ENCODE peak calls at places on chromosomes 2 and 18, in seven cellular contexts. U is endothelial cell; J is nephron progenitor cell; Y is spleen; C is choroid plexus epithelial cell; V is CD4-positive, alpha-beta T cell; P is upper lobe of right lung. X is an unnamed sample.

GRCh38 chr2:23529659-23530058 is 144.7 kb downstream of the KLHL29 start:
- DNase-seq in U (no peak), J (no peak), Y (no peak), C (no peak), V (no peak), P (no peak), X (no peak)

GRCh38 chr2:36287363-36288275 is 68.0 kb upstream of the CRIM1 start:
- DNase-seq in U (no peak), J (no peak), Y (no peak), C (peak; percentile 48), V (no peak), P (no peak), X (no peak)

GRCh38 chr2:195658541-195658890 is 1.5 kb downstream of the SLC39A10 start:
- DNase-seq in U (no peak), J (no peak), Y (no peak), C (peak; percentile 90), V (no peak), P (no peak), X (no peak)

GRCh38 chr18:13548106-13548819 is 178.1 kb downstream of the FAM210A start:
- DNase-seq in U (no peak), J (no peak), Y (no peak), C (no peak), V (no peak), P (no peak), X (no peak)

GRCh38 chr2:5766051-5766450 is 73.9 kb downstream of the SOX11 start:
- DNase-seq in U (no peak), J (no peak), Y (no peak), C (peak; percentile 16), V (no peak), P (no peak), X (no peak)

GRCh38 chr18:36374262-36374661 is 76.7 kb downstream of the FHOD3 start:
- DNase-seq in U (no peak), J (no peak), Y (no peak), C (peak; percentile 20), V (no peak), P (no peak), X (no peak)

GRCh38 chr2:156565066-156565710 is 129.0 kb downstream of the GPD2 start:
- DNase-seq in U (no peak), J (no peak), Y (no peak), C (peak; percentile 90), V (no peak), P (no peak), X (no peak)

GRCh38 chr18:79472176-79472575 is 76.4 kb downstream of the NFATC1 start:
- DNase-seq in U (no peak), J (no peak), Y (no peak), C (no peak), V (no peak), P (no peak), X (no peak)

GRCh38 chr2:131543385-131543891 is 15.8 kb downstream of the CCDC74A start:
- DNase-seq in U (no peak), J (no peak), Y (no peak), C (no peak), V (no peak), P (no peak), X (no peak)

GRCh38 chr2:158734442-158734841 is 60.7 kb upstream of the DAPL1 start:
- DNase-seq in U (no peak), J (no peak), Y (no peak), C (no peak), V (no peak), P (no peak), X (no peak)

GRCh38 chr2:157468931-157469708 is 25.2 kb upstream of the CYTIP start:
- DNase-seq in U (no peak), J (no peak), Y (no peak), C (peak; percentile 23), V (no peak), P (no peak), X (no peak)

GRCh38 chr2:25340340-25340886 is 1.3 kb downstream of the DNMT3A start:
- DNase-seq in U (no peak), J (peak; percentile 39), Y (peak; percentile 84), C (no peak), V (no peak), P (no peak), X (no peak)

GRCh38 chr2:209638346-209638745 is 133.3 kb upstream of the UNC80 start:
- DNase-seq in U (no peak), J (no peak), Y (no peak), C (peak; percentile 27), V (no peak), P (no peak), X (no peak)

GRCh38 chr2:44360749-44361329 is 455 bp downstream of the PREPL start:
- DNase-seq in U (no peak), J (peak; percentile 2), Y (no peak), C (peak; percentile 46), V (no peak), P (no peak), X (no peak)

GRCh38 chr2:15159751-15160177 is 401.4 kb downstream of the NBAS start:
- DNase-seq in U (peak; percentile 57), J (no peak), Y (no peak), C (peak; percentile 79), V (no peak), P (no peak), X (no peak)

DNA sequence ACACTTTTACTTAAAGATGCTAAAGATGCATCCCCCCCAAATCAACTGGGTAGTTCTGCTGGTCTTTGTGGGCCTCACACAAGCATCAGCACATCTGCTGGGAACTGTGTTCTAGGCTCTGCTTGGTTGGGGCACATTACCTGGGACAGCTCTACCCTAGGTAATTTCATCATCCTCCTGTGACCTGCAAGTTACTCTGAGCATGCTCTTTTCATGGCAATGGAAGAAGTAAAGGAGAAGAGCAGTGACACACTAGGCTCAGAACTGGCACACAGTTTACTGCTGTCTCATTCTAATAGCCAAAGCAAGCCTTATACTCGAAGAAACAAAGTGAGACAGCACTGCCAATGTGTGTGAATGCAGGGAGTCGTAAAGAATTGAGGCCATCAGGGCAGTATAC is 376.7 kb downstream of the XIRP2 start:
- DNase-seq in U (no peak), J (no peak), Y (no peak), C (no peak), V (no peak), P (no peak), X (no peak)
- TF ChIP-seq CTCF in U (no peak), J (no peak), Y (no peak), C (no peak), V (no peak), P (no peak), X (no peak)

GRCh38 chr2:199471443-199472057 is 13.8 kb upstream of the SATB2 start:
- DNase-seq in U (peak; percentile 98), J (peak; percentile 89), Y (peak; percentile 83), C (peak; percentile 42), V (no peak), P (peak; percentile 85), X (no peak)
- TF ChIP-seq CTCF in U (peak; percentile 82), J (peak; percentile 81), Y (peak; percentile 9), C (peak; percentile 72), V (no peak), P (peak; percentile 66), X (no peak)

GRCh38 chr2:70851704-70852103 is 16.1 kb upstream of the CD207 start:
- DNase-seq in U (no peak), J (no peak), Y (no peak), C (no peak), V (no peak), P (no peak), X (no peak)

GRCh38 chr2:70854416-70854815 is 18.8 kb upstream of the CD207 start:
- DNase-seq in U (no peak), J (no peak), Y (no peak), C (no peak), V (no peak), P (no peak), X (no peak)

GRCh38 chr2:70855679-70856078 is 20.1 kb upstream of the CD207 start:
- DNase-seq in U (no peak), J (no peak), Y (no peak), C (peak; percentile 29), V (no peak), P (no peak), X (no peak)

GRCh38 chr2:70850905-70851304 is 15.3 kb upstream of the CD207 start:
- DNase-seq in U (no peak), J (no peak), Y (no peak), C (no peak), V (no peak), P (no peak), X (no peak)

GRCh38 chr2:70852824-70853223 is 17.2 kb upstream of the CD207 start:
- DNase-seq in U (no peak), J (no peak), Y (no peak), C (no peak), V (no peak), P (no peak), X (no peak)
- TF ChIP-seq CTCF in U (no peak), J (no peak), Y (no peak), C (no peak), V (no peak), P (no peak), X (no peak)

GRCh38 chr2:179842498-179843153 is 18.8 kb downstream of the ZNF385B start:
- DNase-seq in U (peak; percentile 60), J (peak; percentile 51), Y (no peak), C (peak; percentile 54), V (no peak), P (no peak), X (no peak)
- TF ChIP-seq CTCF in U (peak; percentile 49), J (peak; percentile 58), Y (no peak), C (peak; percentile 76), V (no peak), P (peak; percentile 28), X (no peak)

GRCh38 chr18:77765468-77765867 is 515.8 kb downstream of the GALR1 start:
- DNase-seq in U (peak; percentile 7), J (peak; percentile 70), Y (no peak), C (peak; percentile 16), V (no peak), P (no peak), X (no peak)
- TF ChIP-seq CTCF in U (no peak), J (peak; percentile 62), Y (no peak), C (peak; percentile 37), V (no peak), P (peak; percentile 53), X (no peak)

DNA sequence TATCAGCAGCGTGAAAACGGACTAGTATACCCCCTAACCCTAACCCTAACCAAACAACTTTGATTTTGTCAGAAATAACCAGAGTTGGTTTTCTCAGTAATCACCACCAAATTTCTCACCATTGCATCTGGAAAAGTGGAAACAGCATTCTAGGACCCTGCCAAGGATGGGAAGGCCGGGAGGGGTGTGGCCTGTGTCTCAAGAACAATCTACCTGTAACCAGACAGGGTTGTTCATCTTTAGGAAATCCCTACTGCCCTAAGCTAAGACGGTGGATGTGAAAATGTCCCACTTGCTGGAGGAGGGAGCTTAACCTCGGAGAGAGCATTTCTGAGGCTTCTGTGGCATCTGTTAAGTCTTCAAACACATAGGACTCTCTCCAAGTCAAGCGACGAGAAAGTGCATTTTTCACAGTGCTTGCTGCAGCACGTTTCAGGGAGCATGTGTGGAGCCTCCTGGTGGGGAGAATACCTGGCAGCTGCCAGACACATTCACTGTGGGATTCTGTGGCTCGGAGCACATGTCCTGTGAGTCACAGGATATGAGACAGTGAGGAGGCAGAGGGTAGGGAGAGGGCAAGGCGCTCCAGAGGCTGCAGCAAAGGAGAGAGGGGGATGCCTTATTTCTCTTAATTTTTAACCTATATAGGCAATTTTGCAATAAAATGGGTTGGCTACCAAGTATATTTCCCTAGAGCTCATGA is 207.5 kb downstream of the SPP2 start:
- DNase-seq in U (peak; percentile 36), J (peak; percentile 24), Y (peak; percentile 58), C (peak; percentile 98), V (no peak), P (no peak), X (no peak)
- TF ChIP-seq CTCF in U (no peak), J (peak; percentile 38), Y (no peak), C (peak; percentile 85), V (no peak), P (peak; percentile 29), X (no peak)

X was measured in omental fat pad.